ENCODE peak calls at places on chromosomes 1 and 21, in four cellular contexts. One of them, this sample, is unnamed.

GRCh38 chr1:78840447-78841251 is 165.9 kb downstream of the ADGRL4 start:
- DNase-seq in H1: no peak
- DNase-seq in H9: peak
- DNase-seq in GM23338: peak
- DNase-seq in this sample: peak

GRCh38 chr1:18230840-18231239 is 123.2 kb downstream of the IGSF21 start:
- DNase-seq in H1: no peak
- DNase-seq in H9: no peak
- DNase-seq in GM23338: no peak
- DNase-seq in this sample: no peak

GRCh38 chr1:237467320-237467719 is 423.4 kb downstream of the ZP4 start:
- DNase-seq in GM23338: no peak
- DNase-seq in H9: no peak
- DNase-seq in H1: no peak
- DNase-seq in this sample: no peak

GRCh38 chr1:200931776-200932175 is 37.1 kb downstream of the INAVA start:
- DNase-seq in H9: no peak
- DNase-seq in GM23338: no peak
- DNase-seq in H1: no peak
- DNase-seq in this sample: no peak

GRCh38 chr1:21870611-21871010 is 58.5 kb downstream of the LDLRAD2 start:
- DNase-seq in H9: no peak
- DNase-seq in H1: no peak
- DNase-seq in GM23338: no peak
- DNase-seq in this sample: no peak

GRCh38 chr1:25727026-25727818 is 72.8 kb upstream of the SELENON start:
- DNase-seq in H9: no peak
- DNase-seq in GM23338: no peak
- DNase-seq in H1: no peak
- DNase-seq in this sample: no peak

GRCh38 chr1:198500026-198500425 is 40.5 kb downstream of the ATP6V1G3 start:
- DNase-seq in GM23338: no peak
- DNase-seq in H1: no peak
- DNase-seq in H9: no peak
- DNase-seq in this sample: no peak

GRCh38 chr1:49240709-49241221 is 464.1 kb upstream of the BEND5 start:
- DNase-seq in GM23338: no peak
- DNase-seq in H1: no peak
- DNase-seq in H9: no peak
- DNase-seq in this sample: no peak

GRCh38 chr1:59061876-59062275 is 235.0 kb upstream of the FGGY start:
- DNase-seq in H9: no peak
- DNase-seq in H1: no peak
- DNase-seq in GM23338: no peak
- DNase-seq in this sample: no peak

GRCh38 chr1:202812176-202813026 is 1.6 kb downstream of the PCAT6 start:
- DNase-seq in H1: no peak
- DNase-seq in H9: no peak
- DNase-seq in GM23338: peak
- DNase-seq in this sample: peak

GRCh38 chr1:224203243-224204016 is 20.4 kb downstream of the DEGS1 start:
- DNase-seq in GM23338: peak
- DNase-seq in H1: no peak
- DNase-seq in H9: peak
- DNase-seq in this sample: peak

GRCh38 chr1:76210130-76210529 is 135.6 kb downstream of the ST6GALNAC3 start:
- DNase-seq in H1: no peak
- DNase-seq in H9: no peak
- DNase-seq in GM23338: no peak
- DNase-seq in this sample: no peak

GRCh38 chr1:93219443-93219842 is 38.9 kb downstream of the CCDC18 start:
- DNase-seq in GM23338: no peak
- DNase-seq in H9: no peak
- DNase-seq in H1: no peak
- DNase-seq in this sample: no peak

GRCh38 chr1:95017775-95018174 is 55.0 kb downstream of the ALG14 start:
- DNase-seq in H9: no peak
- DNase-seq in GM23338: no peak
- DNase-seq in H1: no peak
- DNase-seq in this sample: no peak

GRCh38 chr1:11629626-11630025 is 24.6 kb downstream of the FBXO2 start:
- DNase-seq in H9: no peak
- DNase-seq in H1: no peak
- DNase-seq in GM23338: no peak
- DNase-seq in this sample: no peak
- H3K27ac ChIP-seq in H9: no peak
- H3K27ac ChIP-seq in H1: no peak
- H3K27ac ChIP-seq in GM23338: no peak
- H3K27ac ChIP-seq in this sample: no peak

DNA sequence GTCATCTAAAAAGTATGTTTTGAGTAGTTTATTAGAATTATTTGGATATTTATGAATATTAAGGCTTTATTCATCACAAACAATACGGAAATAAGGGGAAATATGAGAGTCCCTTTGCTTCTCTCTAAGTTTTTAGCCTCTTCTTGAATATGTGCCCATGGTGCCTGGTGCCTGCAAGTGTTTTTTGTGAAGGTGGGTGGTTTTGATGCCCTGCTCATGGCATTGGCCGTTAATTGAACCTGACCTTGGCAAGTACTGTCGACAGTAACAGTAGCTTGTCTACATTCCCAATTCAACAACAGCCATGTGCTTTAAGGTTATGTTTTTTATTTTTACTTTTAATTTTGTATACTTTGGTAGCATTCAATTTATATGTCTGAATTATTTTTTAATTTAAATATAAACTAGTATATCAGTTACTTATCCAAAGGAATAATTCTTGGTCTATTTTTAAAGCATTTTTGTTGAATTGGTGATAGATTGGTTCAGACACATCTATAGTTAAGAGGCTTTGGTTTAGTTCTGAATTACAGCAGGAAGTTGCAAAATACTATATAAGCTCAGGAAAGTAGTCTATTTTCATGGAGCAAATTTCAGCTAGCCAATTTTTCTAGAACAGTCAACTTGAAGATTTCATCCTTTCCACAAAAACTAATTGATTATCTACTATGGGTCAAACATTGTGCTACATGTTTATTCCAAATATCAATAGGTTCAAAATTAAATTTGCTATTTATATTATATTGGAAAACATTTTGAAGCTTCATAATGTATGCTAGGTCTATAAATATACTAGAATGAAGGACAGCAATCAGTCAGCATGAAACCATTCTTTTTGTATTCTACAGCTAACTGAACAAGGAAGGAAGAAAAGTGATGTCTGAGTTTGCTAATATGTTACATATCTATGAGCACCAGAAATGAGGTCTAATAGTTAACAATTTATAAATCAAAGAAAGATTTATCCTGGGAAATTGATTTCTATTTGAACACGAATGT is 184.4 kb downstream of the MRPL39 start:
- DNase-seq in H1: no peak
- DNase-seq in H9: no peak
- DNase-seq in GM23338: no peak
- DNase-seq in this sample: no peak
- H3K4me2 ChIP-seq in H1: no peak
- H3K4me2 ChIP-seq in H9: no peak
- H3K4me2 ChIP-seq in GM23338: no peak
- H3K4me2 ChIP-seq in this sample: no peak

GRCh38 chr1:113456967-113457366 is 66.7 kb downstream of the MAGI3 start:
- DNase-seq in H1: no peak
- DNase-seq in GM23338: no peak
- DNase-seq in H9: no peak
- DNase-seq in this sample: no peak
- H2AFZ ChIP-seq in H1: no peak
- H2AFZ ChIP-seq in GM23338: no peak
- H2AFZ ChIP-seq in H9: no peak
- H2AFZ ChIP-seq in this sample: no peak

GRCh38 chr1:42847111-42847580 is 733 bp downstream of the ZNF691 start:
- DNase-seq in H9: no peak
- DNase-seq in GM23338: peak
- DNase-seq in H1: no peak
- DNase-seq in this sample: no peak
- H3K27ac ChIP-seq in H9: no peak
- H3K27ac ChIP-seq in GM23338: no peak
- H3K27ac ChIP-seq in H1: no peak
- H3K27ac ChIP-seq in this sample: no peak

DNA sequence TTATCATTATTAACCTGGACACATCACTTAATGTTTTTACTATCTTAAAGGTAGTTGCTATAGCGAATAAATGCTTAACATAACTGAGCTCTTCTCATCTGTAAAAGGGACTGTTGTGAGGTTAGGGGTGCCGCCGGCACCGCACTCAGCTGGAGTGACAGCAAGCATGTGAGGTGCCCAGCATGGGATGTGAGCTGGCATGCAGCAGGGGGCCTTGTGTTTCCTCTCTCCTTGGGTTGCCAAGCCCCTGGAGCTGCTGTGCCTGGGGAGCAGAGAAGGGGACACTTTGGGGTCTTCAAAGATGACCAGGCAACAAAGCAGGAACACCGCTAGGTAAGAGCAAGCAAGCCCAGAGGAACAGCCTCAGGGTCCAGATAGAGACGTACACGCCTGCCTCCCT is 2.1 kb upstream of the ZC3H12A start:
- DNase-seq in GM23338: no peak
- DNase-seq in H1: no peak
- DNase-seq in H9: no peak
- DNase-seq in this sample: no peak
- H3K4me2 ChIP-seq in GM23338: no peak
- H3K4me2 ChIP-seq in H1: no peak
- H3K4me2 ChIP-seq in H9: no peak
- H3K4me2 ChIP-seq in this sample: no peak